ENCODE peak calls at places on chromosome 6, in five cellular contexts. C, D, X, S and B are unnamed samples.

GRCh38 chr6:34618430-34619182 is 62.5 kb upstream of the SPDEF start:
- DNase-seq in C (no peak), D (no peak), X (no peak), S (no peak), B (no peak)

GRCh38 chr6:104118274-104118673 is 741.4 kb downstream of the HACE1 start:
- DNase-seq in C (no peak), D (no peak), X (no peak), S (peak; percentile 0), B (peak; percentile 26)

GRCh38 chr6:46410330-46410953 is 80.8 kb downstream of the RCAN2 start:
- DNase-seq in C (peak; percentile 22), D (no peak), X (peak; percentile 50), S (peak; percentile 68), B (no peak)

GRCh38 chr6:160420969-160421556 is 72.9 kb downstream of the SLC22A3 start:
- DNase-seq in C (no peak), D (peak; percentile 24), X (no peak), S (peak; percentile 21), B (no peak)

GRCh38 chr6:69398311-69398710 is 398.5 kb downstream of the LMBRD1 start:
- DNase-seq in C (no peak), D (no peak), X (no peak), S (no peak), B (no peak)

GRCh38 chr6:108735310-108735990 is 112.8 kb upstream of the ARMC2 start:
- DNase-seq in C (no peak), D (no peak), X (no peak), S (no peak), B (no peak)

GRCh38 chr6:96675617-96676016 is 112.7 kb downstream of the FHL5 start:
- DNase-seq in C (no peak), D (no peak), X (no peak), S (no peak), B (no peak)

GRCh38 chr6:75135447-75135846 is 70.4 kb downstream of the COL12A1 start:
- DNase-seq in C (no peak), D (no peak), X (no peak), S (no peak), B (peak; percentile 60)

GRCh38 chr6:116366740-116367275 is 3.9 kb upstream of the DSE start:
- DNase-seq in C (no peak), D (no peak), X (no peak), S (no peak), B (no peak)

GRCh38 chr6:87968435-87969278 is 79.0 kb upstream of the SPACA1 start:
- DNase-seq in C (no peak), D (no peak), X (peak; percentile 13), S (peak; percentile 4), B (no peak)

GRCh38 chr6:44470746-44471145 is 83.2 kb downstream of the CDC5L start:
- DNase-seq in C (no peak), D (no peak), X (no peak), S (no peak), B (no peak)

GRCh38 chr6:157317129-157317814 is 6.0 kb downstream of the TMEM242 start:
- DNase-seq in C (peak; percentile 95), D (peak; percentile 85), X (no peak), S (peak; percentile 91), B (peak; percentile 61)

GRCh38 chr6:27091661-27092315 is 155.7 kb upstream of the PRSS16 start:
- DNase-seq in C (no peak), D (no peak), X (peak; percentile 52), S (peak; percentile 93), B (peak; percentile 51)

GRCh38 chr6:43916924-43917877 is 147.2 kb downstream of the VEGFA start:
- DNase-seq in C (peak; percentile 51), D (peak; percentile 49), X (no peak), S (peak; percentile 21), B (no peak)

GRCh38 chr6:137693737-137694136 is 173.3 kb upstream of the TNFAIP3 start:
- DNase-seq in C (no peak), D (no peak), X (no peak), S (peak; percentile 90), B (no peak)

GRCh38 chr6:4809999-4810918 is 34.1 kb downstream of the CDYL start:
- DNase-seq in C (no peak), D (no peak), X (no peak), S (peak; percentile 68), B (no peak)

GRCh38 chr6:33799714-33800113 is 4.1 kb downstream of the MLN start:
- DNase-seq in C (no peak), D (no peak), X (no peak), S (no peak), B (no peak)

GRCh38 chr6:8664700-8665099 is 229.4 kb upstream of the SLC35B3 start:
- DNase-seq in C (no peak), D (no peak), X (no peak), S (no peak), B (no peak)

GRCh38 chr6:96537726-96538125 is 16.1 kb downstream of the UFL1 start:
- DNase-seq in C (no peak), D (no peak), X (no peak), S (no peak), B (no peak)

GRCh38 chr6:51893356-51893755 is 194.1 kb downstream of the PKHD1 start:
- DNase-seq in C (no peak), D (no peak), X (no peak), S (no peak), B (no peak)

GRCh38 chr6:111658445-111659154 is 52.9 kb upstream of the TRAF3IP2 start:
- DNase-seq in C (peak; percentile 48), D (no peak), X (no peak), S (peak; percentile 86), B (no peak)

GRCh38 chr6:152271681-152272464 is 365.3 kb downstream of the SYNE1 start:
- DNase-seq in C (peak; percentile 48), D (no peak), X (no peak), S (peak; percentile 89), B (no peak)

GRCh38 chr6:147023581-147023980 is 180.6 kb upstream of the STXBP5 start:
- DNase-seq in C (no peak), D (no peak), X (no peak), S (no peak), B (no peak)

GRCh38 chr6:123895346-123895745 is 91.7 kb downstream of the NKAIN2 start:
- DNase-seq in C (no peak), D (no peak), X (no peak), S (no peak), B (no peak)

GRCh38 chr6:157188213-157188612 is 135.1 kb downstream of the TMEM242 start:
- DNase-seq in C (no peak), D (no peak), X (no peak), S (peak; percentile 56), B (no peak)

GRCh38 chr6:31663961-31664789 is 622 bp downstream of the GPANK1 start:
- DNase-seq in C (peak; percentile 70), D (peak; percentile 46), X (no peak), S (peak; percentile 71), B (no peak)

GRCh38 chr6:46642928-46643751 is 9.5 kb downstream of the CYP39A1 start:
- DNase-seq in C (no peak), D (no peak), X (no peak), S (no peak), B (no peak)

GRCh38 chr6:107079429-107079828 is 35.9 kb downstream of the BEND3 start:
- DNase-seq in C (no peak), D (no peak), X (no peak), S (no peak), B (no peak)

GRCh38 chr6:137371634-137372016 is 122.6 kb downstream of the OLIG3 start:
- DNase-seq in C (no peak), D (no peak), X (no peak), S (no peak), B (no peak)

GRCh38 chr6:7129360-7129759 is 21.6 kb downstream of the RREB1 start:
- DNase-seq in C (no peak), D (no peak), X (no peak), S (no peak), B (no peak)

GRCh38 chr6:150251566-150252186 is 108.8 kb downstream of the PPP1R14C start:
- DNase-seq in C (no peak), D (peak; percentile 48), X (no peak), S (no peak), B (no peak)

GRCh38 chr6:158219229-158219628 is 51.1 kb downstream of the GTF2H5 start:
- DNase-seq in C (no peak), D (no peak), X (no peak), S (peak; percentile 98), B (peak; percentile 78)

GRCh38 chr6:79646006-79646405 is 14.9 kb downstream of the SH3BGRL2 start:
- DNase-seq in C (no peak), D (no peak), X (no peak), S (no peak), B (no peak)

GRCh38 chr6:132392792-132393191 is 8.5 kb downstream of the MOXD1 start:
- DNase-seq in C (no peak), D (no peak), X (no peak), S (peak; percentile 30), B (no peak)
- TF ChIP-seq CTCF in C (no peak), D (no peak), X (peak; percentile 10), S (peak; percentile 8), B (no peak)

GRCh38 chr6:15264412-15264811 is 18.5 kb downstream of the JARID2 start:
- DNase-seq in C (no peak), D (no peak), X (no peak), S (no peak), B (no peak)
- TF ChIP-seq CTCF in C (no peak), D (no peak), X (no peak), S (no peak), B (no peak)

GRCh38 chr6:90859612-90860011 is 272.7 kb upstream of the MAP3K7 start:
- DNase-seq in C (no peak), D (no peak), X (no peak), S (no peak), B (no peak)
- TF ChIP-seq CTCF in C (no peak), D (no peak), X (no peak), S (no peak), B (no peak)

DNA sequence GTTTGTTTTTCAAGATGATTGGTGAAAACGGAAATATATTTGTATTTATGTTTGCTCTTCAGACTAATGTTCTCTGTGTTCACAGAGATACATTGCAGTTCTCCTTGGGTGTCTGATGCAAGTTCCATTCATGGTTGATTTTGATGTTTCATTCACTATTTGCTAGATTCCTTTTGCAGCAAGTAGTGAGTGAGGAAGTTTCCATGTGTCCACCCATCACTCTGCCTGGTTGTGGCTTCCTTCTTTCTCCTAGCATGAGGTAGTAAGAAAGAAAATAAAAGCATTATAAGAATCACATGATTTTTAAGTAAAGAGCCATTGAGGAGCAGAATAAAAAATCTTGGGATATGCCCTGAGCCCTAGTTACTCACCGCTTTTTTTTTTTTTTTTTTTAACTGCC is 8.6 kb downstream of the SASH1 start:
- DNase-seq in C (no peak), D (no peak), X (no peak), S (no peak), B (no peak)
- TF ChIP-seq CTCF in C (no peak), D (no peak), X (no peak), S (no peak), B (no peak)

GRCh38 chr6:10359581-10359980 is 55.3 kb downstream of the TFAP2A start:
- DNase-seq in C (no peak), D (no peak), X (no peak), S (no peak), B (no peak)
- TF ChIP-seq CTCF in C (no peak), D (no peak), X (no peak), S (no peak), B (no peak)

DNA sequence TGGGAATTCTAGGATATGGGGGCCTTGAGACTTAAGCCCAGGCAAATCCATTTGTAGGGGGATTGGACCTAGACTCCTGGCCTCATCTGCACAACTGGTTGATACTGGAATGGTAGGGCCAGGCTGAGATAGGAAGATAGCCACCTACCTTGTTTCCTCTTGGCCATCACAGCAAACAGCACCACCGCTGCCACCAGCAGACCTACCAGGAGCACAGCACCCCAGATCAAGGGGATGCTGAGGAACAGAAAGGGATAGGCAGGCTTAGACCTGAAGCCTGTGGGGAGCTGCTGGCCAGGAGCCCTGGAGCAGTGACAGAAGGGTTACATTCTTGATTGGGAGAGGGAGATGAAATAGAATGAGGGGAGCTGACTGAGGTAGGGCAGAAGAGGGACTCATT is 3.5 kb downstream of the TREML1 start:
- DNase-seq in C (no peak), D (no peak), X (no peak), S (no peak), B (no peak)
- TF ChIP-seq CTCF in C (no peak), D (no peak), X (no peak), S (no peak), B (no peak)